ENCODE peak calls at places on chromosomes 4 and X, in ten cellular contexts. Z is ovary; H is stimulated activated CD8-positive, alpha-beta memory T cell treated with anti-CD3 and anti-CD28 coated beads, Interleukin-15, amount 100 ng/mL, for 4 hours; K is PC-3; A is HT1080; B is endothelial cell; Y is HFFc6; W is astrocyte of the cerebellum; U is NCI-H1092; T is M059J. E is an unnamed sample.

GRCh38 chr4:47990145-47990544 is 26.3 kb downstream of the CNGA1 start:
- DNase-seq in Z (no peak), K (peak), Y (no peak), T (no peak), A (no peak), W (no peak), U (no peak), H (no peak), B (no peak), E (no peak)

GRCh38 chr4:77152421-77152820 is 4.6 kb upstream of the CCNG2 start:
- DNase-seq in W (no peak), U (no peak), H (no peak), K (peak), Y (peak), T (no peak), A (no peak), B (no peak), Z (no peak), E (no peak)

GRCh38 chr4:188015025-188015778 is 19.6 kb downstream of the ZFP42 start:
- DNase-seq in K (peak), A (no peak), W (no peak), Z (no peak), Y (no peak), T (peak), U (no peak), B (no peak), H (no peak), E (no peak)

GRCh38 chr4:184968784-184969201 is 49.5 kb upstream of the HELT start:
- DNase-seq in Y (no peak), T (no peak), H (no peak), U (no peak), W (no peak), Z (no peak), B (no peak), K (peak), A (no peak), E (no peak)

GRCh38 chr4:152728343-152728742 is 48.5 kb upstream of the TMEM154 start:
- DNase-seq in Y (no peak), W (no peak), B (no peak), H (no peak), K (no peak), A (no peak), T (no peak), U (no peak), Z (no peak), E (no peak)

GRCh38 chrX:131752493-131753198 is 208.8 kb downstream of the OR13H1 start:
- DNase-seq in W (peak), A (no peak), B (no peak), U (no peak), H (no peak), K (peak), Z (peak), Y (no peak), T (no peak), E (no peak)

GRCh38 chrX:120790118-120790517 is 85.5 kb downstream of the CT47B1 start:
- DNase-seq in B (peak), Z (peak), U (peak), Y (peak), T (peak), A (peak), K (peak), H (no peak), W (peak), E (no peak)

GRCh38 chr4:135197650-135198049 is 996.1 kb upstream of the PABPC4L start:
- DNase-seq in T (no peak), Y (no peak), K (no peak), H (no peak), A (no peak), U (no peak), W (no peak), Z (no peak), B (no peak), E (no peak)

GRCh38 chrX:51496501-51497291 is at the start of gene NUDT11:
- DNase-seq in U (peak), T (peak), A (peak), Y (peak), W (peak), B (peak), K (peak), H (no peak), Z (peak), E (no peak)

GRCh38 chr4:143336828-143337599 is at the start of gene GAB1:
- DNase-seq in Z (peak), W (peak), H (no peak), U (no peak), Y (peak), B (peak), A (peak), K (peak), T (peak), E (no peak)

GRCh38 chr4:184115399-184115798 is 102.3 kb downstream of the ENPP6 start:
- DNase-seq in Y (no peak), B (no peak), Z (no peak), H (no peak), A (no peak), U (no peak), W (no peak), T (no peak), K (no peak), E (no peak)

GRCh38 chr4:175421506-175421905 is 390.6 kb downstream of the GPM6A start:
- DNase-seq in Z (no peak), K (peak), B (no peak), Y (peak), H (no peak), W (no peak), A (peak), U (no peak), T (peak), E (no peak)

GRCh38 chr4:47736555-47736954 is 101.3 kb downstream of the CORIN start:
- DNase-seq in Z (no peak), Y (no peak), A (no peak), B (no peak), H (no peak), W (no peak), U (no peak), T (no peak), K (no peak), E (no peak)

GRCh38 chr4:52910115-52910514 is 48.0 kb downstream of the RASL11B start:
- DNase-seq in W (no peak), Y (peak), K (no peak), A (no peak), B (no peak), U (no peak), T (no peak), Z (no peak), H (no peak), E (no peak)

GRCh38 chr4:8334786-8335460 is 65.4 kb downstream of the HTRA3 start:
- DNase-seq in Z (no peak), T (no peak), K (no peak), H (no peak), A (no peak), U (no peak), B (no peak), Y (no peak), W (no peak), E (no peak)

GRCh38 chr4:109275346-109275745 is 27.1 kb downstream of the COL25A1 start:
- DNase-seq in Y (no peak), T (no peak), A (no peak), K (no peak), U (no peak), B (no peak), Z (no peak), W (no peak), H (no peak), E (no peak)

E was measured in keratinocyte.